ENCODE peak calls at places on chromosomes 12 and 14, in ten cellular contexts. G is astrocyte of the spinal cord, A is progenitor cell of endocrine pancreas, Z is bronchial epithelial cell, Q is AG04450, M is H1, I is D721Med, N is cardiac muscle cell, H is fibroblast of pulmonary artery, E is brain microvascular endothelial cell. J is an unnamed sample.

GRCh38 chr12:57452181-57452936 is 2.7 kb upstream of the INHBE start:
- DNase-seq in N (peak; percentile 94), Z (no peak), I (no peak), M (no peak), E (peak; percentile 84), Q (peak; percentile 84), G (peak; percentile 90), H (peak; percentile 87), A (no peak), J (peak; percentile 86)

GRCh38 chr12:107512391-107512790 is 173.2 kb upstream of the PWP1 start:
- DNase-seq in M (no peak), Q (no peak), N (no peak), Z (peak; percentile 20), G (no peak), E (no peak), H (peak; percentile 35), A (no peak), I (no peak), J (peak; percentile 90)

GRCh38 chr14:85554106-85554505 is 24.2 kb downstream of the FLRT2 start:
- DNase-seq in A (no peak), Q (no peak), Z (no peak), H (no peak), M (no peak), G (no peak), N (no peak), E (no peak), I (no peak), J (no peak)

GRCh38 chr14:49447725-49448124 is 138.5 kb downstream of the RPS29 start:
- DNase-seq in E (no peak), G (no peak), H (no peak), M (no peak), I (no peak), Q (no peak), Z (no peak), A (no peak), N (no peak), J (no peak)

GRCh38 chr12:108483213-108483920 is 31.7 kb upstream of the FICD start:
- DNase-seq in Z (peak; percentile 87), E (no peak), N (no peak), A (no peak), Q (no peak), G (peak; percentile 8), H (no peak), M (no peak), I (no peak), J (no peak)

GRCh38 chr14:24231263-24232120 is 675 bp downstream of the NEDD8 start:
- DNase-seq in E (no peak), Z (peak; percentile 30), M (no peak), I (peak; percentile 41), G (no peak), Q (no peak), H (no peak), N (no peak), A (no peak), J (no peak)

GRCh38 chr12:123499332-123499731 is 34.2 kb downstream of the RILPL1 start:
- DNase-seq in Q (no peak), G (no peak), N (no peak), I (no peak), E (no peak), H (no peak), A (no peak), M (no peak), Z (no peak), J (no peak)

GRCh38 chr12:6182279-6182898 is 17.8 kb upstream of the CD9 start:
- DNase-seq in Q (no peak), H (peak; percentile 88), A (no peak), Z (peak; percentile 85), M (no peak), N (no peak), G (peak; percentile 79), I (no peak), E (peak; percentile 40), J (peak; percentile 89)

GRCh38 chr12:28535216-28535615 is 345.0 kb downstream of the CCDC91 start:
- DNase-seq in M (no peak), Z (peak; percentile 9), G (peak; percentile 46), I (no peak), Q (no peak), E (peak; percentile 29), N (no peak), H (peak; percentile 64), A (no peak), J (peak; percentile 67)

GRCh38 chr12:80222261-80222660 is 122.9 kb downstream of the OTOGL start:
- DNase-seq in Q (no peak), H (peak; percentile 53), E (peak; percentile 11), Z (peak; percentile 5), N (no peak), A (no peak), I (no peak), M (no peak), G (no peak), J (peak; percentile 30)

GRCh38 chr12:80230068-80230467 is 130.7 kb downstream of the OTOGL start:
- DNase-seq in E (peak; percentile 7), H (no peak), G (peak; percentile 81), I (no peak), Z (no peak), N (peak; percentile 69), Q (no peak), A (no peak), M (peak; percentile 9), J (no peak)

GRCh38 chr12:80226576-80226975 is 127.2 kb downstream of the OTOGL start:
- DNase-seq in H (peak; percentile 62), Q (no peak), Z (peak; percentile 70), M (no peak), N (no peak), I (no peak), A (no peak), E (peak; percentile 46), G (peak; percentile 48), J (peak; percentile 45)
- TF ChIP-seq CTCF in H (no peak), Q (no peak), Z (no peak), M (no peak), N (no peak), I (no peak), A (no peak), E (no peak), G (no peak), J (no peak)

GRCh38 chr12:125193798-125194562 is 128.7 kb downstream of the AACS start:
- DNase-seq in N (no peak), A (no peak), G (peak; percentile 37), Z (peak; percentile 32), E (peak; percentile 33), I (no peak), H (no peak), Q (no peak), M (no peak), J (peak; percentile 48)
- TF ChIP-seq CTCF in N (no peak), A (no peak), G (no peak), Z (no peak), E (peak; percentile 14), I (no peak), H (no peak), Q (no peak), M (no peak), J (peak; percentile 28)

DNA sequence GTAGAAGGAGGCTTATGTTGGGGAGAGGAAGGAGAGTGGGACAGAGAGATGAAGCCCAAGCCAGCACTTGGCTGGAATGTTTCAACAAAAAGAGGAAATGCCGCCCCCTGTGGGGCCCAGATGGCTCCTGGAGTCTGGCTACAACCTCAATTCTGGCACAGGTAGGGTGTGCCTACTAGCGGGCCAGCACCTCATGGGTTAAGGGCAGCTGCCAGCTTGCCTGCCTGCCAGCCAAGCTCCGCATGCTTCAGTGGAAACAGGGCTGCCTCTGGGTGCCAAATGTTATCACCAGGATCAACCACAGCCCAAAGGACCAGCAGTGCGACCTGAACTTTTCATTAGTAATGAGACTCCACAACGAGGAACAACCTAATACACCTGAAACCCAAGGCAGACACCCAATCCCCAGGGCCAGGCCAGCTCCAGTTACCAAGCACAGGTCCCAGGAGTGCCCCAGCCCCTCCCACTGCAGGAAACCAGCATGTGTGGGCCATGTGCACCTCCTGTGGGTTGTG is 11.3 kb downstream of the RAB15 start:
- DNase-seq in M (no peak), I (no peak), E (no peak), A (no peak), Q (no peak), Z (no peak), N (no peak), G (no peak), H (no peak), J (no peak)
- TF ChIP-seq CTCF in M (peak; percentile 48), I (peak; percentile 30), E (peak; percentile 30), A (no peak), Q (no peak), Z (peak; percentile 39), N (no peak), G (peak; percentile 25), H (no peak), J (no peak)

DNA sequence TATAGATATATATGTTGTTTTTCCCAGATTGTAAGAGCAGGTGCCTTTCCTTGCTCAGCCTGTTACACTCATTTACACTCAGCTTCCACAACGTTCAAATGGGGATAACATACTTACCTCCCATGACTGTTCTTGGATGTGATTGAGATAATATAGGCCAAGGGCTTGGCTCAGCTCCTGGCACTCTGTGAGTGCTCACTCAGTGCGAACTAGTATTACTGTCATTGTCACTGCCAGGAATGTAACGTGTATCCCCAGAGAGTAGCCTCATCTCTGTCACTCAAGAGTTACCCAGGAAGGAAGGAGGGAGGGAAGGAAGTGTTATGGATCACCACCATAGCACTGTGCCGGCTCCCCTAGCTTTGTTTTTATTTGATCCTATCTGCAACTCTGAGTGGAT is 307.9 kb downstream of the PDZRN4 start:
- DNase-seq in E (no peak), I (no peak), N (no peak), Z (no peak), A (no peak), H (no peak), G (no peak), Q (no peak), M (no peak), J (no peak)
- TF ChIP-seq CTCF in E (no peak), I (no peak), N (no peak), Z (no peak), A (no peak), H (no peak), G (no peak), Q (no peak), M (no peak), J (no peak)

GRCh38 chr12:47551426-47551851 is 154.4 kb downstream of the RPAP3 start:
- DNase-seq in Q (no peak), I (no peak), N (no peak), M (no peak), Z (peak; percentile 64), A (no peak), G (no peak), E (no peak), H (peak; percentile 43), J (peak; percentile 77)

GRCh38 chr12:47549258-47549657 is 156.6 kb downstream of the RPAP3 start:
- DNase-seq in Q (no peak), Z (peak; percentile 55), M (no peak), H (no peak), A (no peak), N (no peak), G (no peak), I (no peak), E (no peak), J (no peak)

GRCh38 chr12:47545938-47546609 is 159.8 kb downstream of the RPAP3 start:
- DNase-seq in N (no peak), Q (no peak), I (no peak), M (no peak), A (no peak), G (no peak), H (peak; percentile 14), Z (no peak), E (no peak), J (no peak)

DNA sequence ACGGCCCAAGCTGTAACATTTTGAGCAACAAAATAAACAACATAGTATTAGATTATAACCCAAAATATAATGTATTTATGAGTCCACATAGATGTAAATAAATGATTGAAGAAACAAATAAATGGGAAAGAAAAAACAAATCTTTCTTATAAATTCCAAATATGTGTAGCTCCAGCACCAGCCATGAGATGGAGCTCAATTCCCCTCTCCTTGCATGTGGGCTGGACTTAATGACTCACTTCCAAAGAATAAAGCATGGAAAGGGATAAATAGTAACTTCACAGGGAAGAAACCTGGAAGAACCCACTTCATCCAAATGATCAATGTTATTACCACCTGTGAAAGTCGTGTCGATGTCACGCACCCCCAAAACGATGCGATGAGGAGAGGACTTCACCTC is 158.8 kb downstream of the RPAP3 start:
- DNase-seq in A (no peak), Q (peak; percentile 23), N (no peak), I (no peak), Z (peak; percentile 66), H (peak; percentile 63), M (no peak), G (peak; percentile 54), E (peak; percentile 56), J (peak; percentile 72)
- TF ChIP-seq CTCF in A (peak; percentile 26), Q (peak; percentile 67), N (peak; percentile 54), I (no peak), Z (peak; percentile 45), H (peak; percentile 64), M (no peak), G (peak; percentile 55), E (peak; percentile 76), J (peak; percentile 66)

J was measured in fibroblast of the aortic adventitia.